ENCODE peak calls at places on chromosomes 7 and 10, in ten cellular contexts. U is amygdala; W is CD4-positive, CD25-positive, alpha-beta regulatory T cell; D is cardiac muscle cell; X is stimulated activated CD8-positive, alpha-beta memory T cell treated with anti-CD3 and anti-CD28 coated beads, Interleukin-12 subunit alpha, Interleukin-12 subunit beta, amount 100 ng/mL, for 1 hour; F is lung microvascular endothelial cell; S is progenitor cell of endocrine pancreas; A is activated CD8-positive, alpha-beta T cell treated with anti-CD3 and anti-CD28 coated beads for 36 hours; T is fibroblast of lung; P is tibial artery. O is an unnamed sample.

GRCh38 chr7:27901028-27901760 is 161.2 kb downstream of the TAX1BP1 start:
- DNase-seq in U (no peak), W (no peak), D (peak; percentile 54), X (no peak), F (peak; percentile 42), S (no peak), A (peak; percentile 40), T (peak; percentile 67), P (no peak), O (no peak)

GRCh38 chr10:102580230-102580629 is 64.0 kb upstream of the TRIM8 start:
- DNase-seq in U (no peak), W (no peak), D (peak; percentile 32), X (no peak), F (no peak), S (no peak), A (no peak), T (peak; percentile 82), P (no peak), O (no peak)

GRCh38 chr7:44974549-44974948 is 4.3 kb downstream of the MYO1G start:
- DNase-seq in U (no peak), W (no peak), D (no peak), X (no peak), F (no peak), S (no peak), A (no peak), T (no peak), P (no peak), O (no peak)

GRCh38 chr7:157441023-157441399 is 104.2 kb downstream of the DNAJB6 start:
- DNase-seq in U (no peak), W (no peak), D (no peak), X (no peak), F (no peak), S (no peak), A (no peak), T (no peak), P (peak; percentile 55), O (no peak)

GRCh38 chr7:18488047-18488446 is 7.5 kb upstream of the HDAC9 start:
- DNase-seq in U (no peak), W (no peak), D (no peak), X (no peak), F (no peak), S (no peak), A (no peak), T (no peak), P (no peak), O (no peak)

GRCh38 chr10:16907720-16908119 is 90.5 kb upstream of the RSU1 start:
- DNase-seq in U (no peak), W (no peak), D (no peak), X (no peak), F (no peak), S (no peak), A (no peak), T (no peak), P (no peak), O (no peak)

GRCh38 chr10:48594371-48594770 is 10.5 kb downstream of the ARHGAP22 start:
- DNase-seq in U (no peak), W (no peak), D (no peak), X (no peak), F (no peak), S (no peak), A (no peak), T (no peak), P (no peak), O (no peak)

GRCh38 chr10:100998183-100998990 is 1.2 kb upstream of the LZTS2 start:
- DNase-seq in U (peak; percentile 84), W (peak; percentile 54), D (peak; percentile 89), X (peak; percentile 25), F (peak; percentile 74), S (no peak), A (peak; percentile 79), T (peak; percentile 87), P (peak; percentile 94), O (peak; percentile 93)

GRCh38 chr10:690227-691161 is 1.0 kb upstream of the DIP2C start:
- DNase-seq in U (no peak), W (no peak), D (no peak), X (no peak), F (no peak), S (no peak), A (peak; percentile 26), T (no peak), P (peak; percentile 63), O (no peak)

GRCh38 chr7:158747408-158747807 is 42.8 kb upstream of the NCAPG2 start:
- DNase-seq in U (no peak), W (no peak), D (no peak), X (no peak), F (no peak), S (no peak), A (no peak), T (no peak), P (no peak), O (no peak)

GRCh38 chr7:17580141-17580540 is 281.7 kb downstream of the AHR start:
- DNase-seq in U (peak; percentile 2), W (no peak), D (peak; percentile 73), X (no peak), F (no peak), S (no peak), A (no peak), T (peak; percentile 60), P (no peak), O (no peak)

GRCh38 chr10:127414024-127414423 is 135.1 kb upstream of the NPS start:
- DNase-seq in U (no peak), W (no peak), D (no peak), X (no peak), F (no peak), S (no peak), A (no peak), T (no peak), P (no peak), O (no peak)

GRCh38 chr7:139827042-139827441 is 2.0 kb upstream of the TBXAS1 start:
- DNase-seq in U (no peak), W (no peak), D (no peak), X (no peak), F (no peak), S (no peak), A (peak; percentile 34), T (no peak), P (no peak), O (no peak)

GRCh38 chr10:69515699-69516547 is 57.3 kb downstream of the NEUROG3 start:
- DNase-seq in U (peak; percentile 36), W (peak; percentile 59), D (peak; percentile 79), X (peak; percentile 62), F (peak; percentile 84), S (peak; percentile 68), A (peak; percentile 89), T (peak; percentile 66), P (peak; percentile 70), O (peak; percentile 87)

GRCh38 chr7:121480058-121480457 is 84.0 kb upstream of the FAM3C start:
- DNase-seq in U (no peak), W (no peak), D (no peak), X (no peak), F (no peak), S (no peak), A (no peak), T (no peak), P (no peak), O (no peak)

GRCh38 chr10:88473989-88474883 is 108.9 kb downstream of the RNLS start:
- DNase-seq in U (no peak), W (no peak), D (no peak), X (no peak), F (no peak), S (no peak), A (no peak), T (no peak), P (no peak), O (no peak)

GRCh38 chr10:103649654-103650423 is 156.3 kb downstream of the NEURL1 start:
- DNase-seq in U (no peak), W (no peak), D (no peak), X (no peak), F (no peak), S (no peak), A (no peak), T (no peak), P (peak; percentile 82), O (no peak)

GRCh38 chr10:124911124-124912051 is 30.5 kb upstream of the ZRANB1 start:
- DNase-seq in U (no peak), W (no peak), D (peak; percentile 83), X (no peak), F (no peak), S (no peak), A (no peak), T (peak; percentile 80), P (no peak), O (no peak)

GRCh38 chr7:55019691-55020480 is 1.1 kb downstream of the EGFR start:
- DNase-seq in U (no peak), W (no peak), D (no peak), X (no peak), F (no peak), S (peak; percentile 41), A (no peak), T (no peak), P (peak; percentile 77), O (peak; percentile 33)

GRCh38 chr10:8017276-8017675 is 37.2 kb upstream of the GATA3 start:
- DNase-seq in U (no peak), W (no peak), D (peak; percentile 49), X (no peak), F (peak; percentile 39), S (no peak), A (no peak), T (no peak), P (no peak), O (no peak)

GRCh38 chr7:153920897-153921296 is 131.3 kb upstream of the DPP6 start:
- DNase-seq in U (no peak), W (no peak), D (no peak), X (no peak), F (no peak), S (no peak), A (no peak), T (no peak), P (no peak), O (no peak)

GRCh38 chr7:87934699-87935372 is 785 bp downstream of the ADAM22 start:
- DNase-seq in U (peak; percentile 44), W (no peak), D (peak; percentile 6), X (no peak), F (peak; percentile 10), S (peak; percentile 10), A (peak; percentile 19), T (peak; percentile 27), P (no peak), O (peak; percentile 50)

GRCh38 chr10:61211468-61211867 is 241.7 kb downstream of the TMEM26 start:
- DNase-seq in U (no peak), W (no peak), D (peak; percentile 10), X (no peak), F (no peak), S (no peak), A (no peak), T (no peak), P (no peak), O (no peak)